ENCODE peak calls at places on chromosomes 7 and 10, in seven cellular contexts. E is T-cell, D is fibroblast of lung, S is AG09309, V is HEK293T, U is germinal center, Z is neural progenitor cell. O is an unnamed sample.

GRCh38 chr7:81285142-81285871 is 366.5 kb upstream of the SEMA3C start:
- DNase-seq in E (no peak), D (peak; percentile 96), V (no peak), Z (no peak), U (no peak), S (peak; percentile 71), O (no peak)

GRCh38 chr10:127506094-127506493 is 43.0 kb upstream of the NPS start:
- DNase-seq in V (no peak), E (no peak), Z (no peak), S (no peak), U (no peak), D (no peak), O (no peak)

GRCh38 chr10:44925224-44925623 is 14.1 kb downstream of the TMEM72 start:
- DNase-seq in S (no peak), D (peak; percentile 23), Z (peak; percentile 87), E (no peak), V (peak; percentile 62), U (no peak), O (peak; percentile 12)

GRCh38 chr7:14275346-14275745 is 285.9 kb upstream of the ETV1 start:
- DNase-seq in D (no peak), U (no peak), E (no peak), V (no peak), Z (no peak), S (peak; percentile 11), O (no peak)

GRCh38 chr7:841943-842342 is 9.7 kb downstream of the SUN1 start:
- DNase-seq in D (no peak), S (no peak), V (no peak), Z (no peak), E (no peak), U (no peak), O (no peak)

GRCh38 chr10:5509691-5510090 is 10.3 kb upstream of the CALML5 start:
- DNase-seq in D (no peak), U (no peak), E (no peak), S (no peak), Z (no peak), V (no peak), O (no peak)

GRCh38 chr10:105159268-105159667 is 518.2 kb downstream of the SORCS3 start:
- DNase-seq in U (no peak), S (no peak), D (no peak), E (no peak), Z (peak; percentile 27), V (no peak), O (no peak)

GRCh38 chr7:51009716-51010496 is 227.2 kb upstream of the GRB10 start:
- DNase-seq in D (peak; percentile 79), Z (no peak), U (no peak), E (no peak), V (no peak), S (no peak), O (no peak)

GRCh38 chr10:70906031-70906804 is 17.9 kb upstream of the PCBD1 start:
- DNase-seq in E (no peak), V (no peak), Z (no peak), U (no peak), S (no peak), D (no peak), O (no peak)

GRCh38 chr7:14374336-14374735 is 384.9 kb upstream of the ETV1 start:
- DNase-seq in V (no peak), S (no peak), E (no peak), U (no peak), Z (no peak), D (no peak), O (no peak)

GRCh38 chr10:36556468-36556867 is 568.9 kb upstream of the ANKRD30A start:
- DNase-seq in E (no peak), U (no peak), Z (no peak), D (peak; percentile 19), V (no peak), S (no peak), O (no peak)

GRCh38 chr10:74824184-74825032 is 2.0 kb upstream of the KAT6B start:
- DNase-seq in D (no peak), E (peak; percentile 9), V (no peak), U (peak; percentile 54), Z (peak; percentile 34), S (no peak), O (no peak)

GRCh38 chr10:32971536-32972091 is 13.6 kb upstream of the ITGB1 start:
- DNase-seq in U (peak; percentile 41), V (no peak), S (no peak), Z (no peak), D (no peak), E (no peak), O (peak; percentile 14)

GRCh38 chr10:9296206-9296605 is 1241.7 kb downstream of the GATA3 start:
- DNase-seq in E (no peak), U (no peak), S (no peak), Z (no peak), D (peak; percentile 27), V (no peak), O (no peak)

GRCh38 chr10:3068201-3068967 is 1.0 kb downstream of the PFKP start:
- DNase-seq in S (no peak), U (peak; percentile 45), Z (peak; percentile 69), D (peak; percentile 63), E (peak; percentile 22), V (peak; percentile 35), O (peak; percentile 23)

GRCh38 chr10:127892743-127893142 is at the start of gene CLRN3:
- DNase-seq in S (no peak), Z (no peak), D (no peak), V (no peak), E (no peak), U (no peak), O (no peak)

GRCh38 chr7:6385110-6385792 is 62.5 kb downstream of the DAGLB start:
- DNase-seq in U (no peak), E (no peak), Z (no peak), V (no peak), S (peak; percentile 81), D (peak; percentile 97), O (no peak)

GRCh38 chr7:1787241-1787640 is 117.2 kb downstream of the ELFN1 start:
- DNase-seq in U (no peak), V (no peak), D (no peak), E (no peak), Z (no peak), S (no peak), O (no peak)

GRCh38 chr10:126242352-126243260 is 145.7 kb downstream of the ADAM12 start:
- DNase-seq in E (no peak), S (peak; percentile 64), D (peak; percentile 93), Z (no peak), V (no peak), U (no peak), O (peak; percentile 67)

GRCh38 chr10:24706479-24707118 is 17.1 kb downstream of the ARHGAP21 start:
- DNase-seq in V (peak; percentile 40), Z (no peak), D (peak; percentile 96), U (no peak), S (peak; percentile 83), E (no peak), O (peak; percentile 30)

GRCh38 chr7:131552053-131552452 is 4.4 kb downstream of the PODXL start:
- DNase-seq in Z (no peak), D (no peak), S (no peak), E (no peak), V (no peak), U (no peak), O (no peak)

GRCh38 chr7:90595341-90595800 is 750 bp upstream of the CDK14 start:
- DNase-seq in U (peak; percentile 13), Z (no peak), D (peak; percentile 42), V (no peak), S (no peak), E (no peak), O (no peak)

GRCh38 chr7:44386139-44386913 is 60.9 kb upstream of the CAMK2B start:
- DNase-seq in Z (no peak), S (no peak), U (no peak), V (no peak), D (peak; percentile 60), E (no peak), O (no peak)

GRCh38 chr10:125633517-125633999 is 49.4 kb downstream of the TEX36 start:
- DNase-seq in Z (no peak), S (peak; percentile 31), U (no peak), D (peak; percentile 56), E (no peak), V (peak; percentile 74), O (no peak)

GRCh38 chr7:106065560-106066500 is 46.3 kb downstream of the SYPL1 start:
- DNase-seq in S (no peak), U (no peak), V (no peak), D (peak; percentile 46), Z (peak; percentile 67), E (no peak), O (no peak)

GRCh38 chr7:125573131-125573530 is 643.5 kb upstream of the POT1 start:
- DNase-seq in D (no peak), S (no peak), Z (no peak), V (no peak), E (no peak), U (no peak), O (no peak)

GRCh38 chr7:90607196-90607595 is 11.1 kb downstream of the CDK14 start:
- DNase-seq in E (no peak), Z (no peak), U (no peak), V (no peak), S (no peak), D (no peak), O (no peak)

GRCh38 chr10:79144341-79145173 is 75.8 kb downstream of the ZMIZ1 start:
- DNase-seq in V (no peak), Z (no peak), D (peak; percentile 88), S (no peak), U (no peak), E (no peak), O (no peak)

GRCh38 chr10:24910574-24910973 is 41.8 kb downstream of the PRTFDC1 start:
- DNase-seq in S (no peak), U (no peak), E (no peak), D (no peak), V (no peak), Z (no peak), O (no peak)

GRCh38 chr7:7416031-7416968 is 119.4 kb downstream of the COL28A1 start:
- DNase-seq in S (no peak), D (peak; percentile 74), Z (no peak), U (no peak), V (no peak), E (no peak), O (no peak)

GRCh38 chr7:95871078-95871848 is 98.9 kb downstream of the DYNC1I1 start:
- DNase-seq in Z (peak; percentile 72), D (peak; percentile 28), V (peak; percentile 61), U (peak; percentile 3), S (peak; percentile 5), E (no peak), O (peak; percentile 74)

GRCh38 chr7:139660317-139661042 is 117.3 kb downstream of the HIPK2 start:
- DNase-seq in U (no peak), E (no peak), Z (peak; percentile 33), D (peak; percentile 65), S (no peak), V (no peak), O (no peak)